ENCODE peak calls at places on chromosomes 1 and 21, in nine cellular contexts. U, H, X, F, B, M, A, C and V are unnamed samples.

GRCh38 chr1:9413143-9413876 is 120.6 kb downstream of the SPSB1 start:
- DNase-seq in A (peak), F (peak), M (peak), X (peak), C (peak), H (peak), U (peak), B (no peak), V (peak)

GRCh38 chr1:19010995-19011696 is 54.7 kb upstream of the IFFO2 start:
- DNase-seq in U (peak), M (no peak), H (peak), B (peak), A (peak), X (peak), C (peak), F (peak), V (peak)

GRCh38 chr21:45011911-45012660 is 62.3 kb upstream of the ADARB1 start:
- DNase-seq in C (peak), B (peak), U (peak), F (peak), M (no peak), A (no peak), X (peak), H (peak), V (peak)

GRCh38 chr1:103284270-103284669 is 175.9 kb upstream of the COL11A1 start:
- DNase-seq in X (no peak), F (no peak), M (no peak), H (peak), U (peak), B (no peak), C (no peak), A (no peak), V (peak)

GRCh38 chr1:7329868-7330615 is 441.1 kb upstream of the VAMP3 start:
- DNase-seq in U (no peak), M (no peak), B (no peak), C (no peak), A (no peak), X (no peak), F (no peak), H (no peak), V (no peak)

GRCh38 chr1:188240772-188241406 is 1412.1 kb downstream of the PLA2G4A start:
- DNase-seq in A (no peak), F (no peak), U (no peak), X (no peak), H (no peak), B (no peak), M (no peak), C (no peak), V (no peak)

GRCh38 chr1:181239086-181239485 is 150.6 kb downstream of the IER5 start:
- DNase-seq in M (no peak), C (no peak), H (no peak), A (no peak), U (no peak), F (no peak), B (no peak), X (no peak), V (no peak)

GRCh38 chr1:29933110-29933509 is 696.8 kb downstream of the PTPRU start:
- DNase-seq in C (no peak), U (no peak), M (no peak), B (no peak), A (no peak), F (no peak), H (no peak), X (no peak), V (no peak)

GRCh38 chr1:235513495-235514366 is 9.5 kb upstream of the B3GALNT2 start:
- DNase-seq in C (peak), A (peak), F (peak), U (peak), H (peak), M (peak), X (peak), B (no peak), V (peak)

GRCh38 chr1:70290248-70290647 is 64.3 kb downstream of the ANKRD13C start:
- DNase-seq in M (no peak), B (no peak), X (no peak), U (peak), F (peak), H (peak), C (peak), A (no peak), V (peak)

GRCh38 chr1:113657556-113658063 is 101.7 kb downstream of the PHTF1 start:
- DNase-seq in M (no peak), A (no peak), F (no peak), U (no peak), H (no peak), C (peak), B (no peak), X (no peak), V (no peak)

GRCh38 chr1:172040466-172040865 is 199.2 kb downstream of the DNM3 start:
- DNase-seq in X (peak), C (peak), M (no peak), B (peak), F (peak), U (peak), H (peak), A (no peak), V (peak)

GRCh38 chr1:98075626-98076025 is 154.8 kb upstream of the DPYD start:
- DNase-seq in M (no peak), B (no peak), A (no peak), H (no peak), F (no peak), U (no peak), X (no peak), C (no peak), V (no peak)

GRCh38 chr1:221716713-221717490 is 25.0 kb downstream of the DUSP10 start:
- DNase-seq in F (no peak), U (no peak), C (no peak), X (no peak), M (no peak), A (peak), H (no peak), B (no peak), V (no peak)

GRCh38 chr1:222263791-222264190 is 284.1 kb downstream of the HHIPL2 start:
- DNase-seq in F (no peak), C (no peak), X (no peak), M (no peak), B (no peak), A (no peak), H (no peak), U (peak), V (no peak)

GRCh38 chr1:170675825-170676224 is 11.9 kb downstream of the PRRX1 start:
- DNase-seq in A (no peak), F (no peak), M (no peak), C (no peak), X (no peak), H (no peak), U (no peak), B (no peak), V (no peak)

GRCh38 chr1:67682659-67683197 is 2.3 kb upstream of the GADD45A start:
- DNase-seq in C (peak), H (peak), X (no peak), F (peak), A (no peak), M (no peak), U (peak), B (peak), V (peak)

GRCh38 chr1:100622037-100622436 is 84.1 kb downstream of the GPR88 start:
- DNase-seq in M (no peak), H (peak), B (peak), A (no peak), F (peak), U (peak), X (peak), C (peak), V (peak)

GRCh38 chr1:90936731-90937130 is 85.1 kb downstream of the ZNF644 start:
- DNase-seq in F (no peak), U (no peak), C (no peak), B (no peak), H (no peak), X (no peak), M (no peak), A (no peak), V (no peak)

GRCh38 chr1:100400332-100400933 is 48.1 kb downstream of the CDC14A start:
- DNase-seq in M (peak), X (peak), F (no peak), C (peak), B (no peak), U (no peak), H (peak), A (peak), V (no peak)

GRCh38 chr1:117610036-117610435 is 4.2 kb downstream of the TENT5C start:
- DNase-seq in M (no peak), C (no peak), B (no peak), F (no peak), U (no peak), A (no peak), X (no peak), H (no peak), V (no peak)

GRCh38 chr1:156523801-156524480 is 23.4 kb upstream of the MEF2D start:
- DNase-seq in U (no peak), F (no peak), C (no peak), M (no peak), A (peak), X (no peak), B (no peak), H (no peak), V (no peak)

GRCh38 chr1:156524985-156525590 is 24.5 kb upstream of the MEF2D start:
- DNase-seq in M (no peak), U (no peak), A (no peak), F (no peak), X (no peak), C (no peak), B (no peak), H (no peak), V (no peak)

GRCh38 chr1:156527584-156527983 is 27.0 kb upstream of the MEF2D start:
- DNase-seq in X (no peak), M (no peak), A (no peak), H (no peak), B (no peak), U (no peak), C (no peak), F (no peak), V (no peak)

GRCh38 chr1:156524481-156524869 is 23.9 kb upstream of the MEF2D start:
- DNase-seq in C (no peak), M (no peak), B (no peak), U (no peak), H (no peak), X (no peak), A (peak), F (no peak), V (no peak)

DNA sequence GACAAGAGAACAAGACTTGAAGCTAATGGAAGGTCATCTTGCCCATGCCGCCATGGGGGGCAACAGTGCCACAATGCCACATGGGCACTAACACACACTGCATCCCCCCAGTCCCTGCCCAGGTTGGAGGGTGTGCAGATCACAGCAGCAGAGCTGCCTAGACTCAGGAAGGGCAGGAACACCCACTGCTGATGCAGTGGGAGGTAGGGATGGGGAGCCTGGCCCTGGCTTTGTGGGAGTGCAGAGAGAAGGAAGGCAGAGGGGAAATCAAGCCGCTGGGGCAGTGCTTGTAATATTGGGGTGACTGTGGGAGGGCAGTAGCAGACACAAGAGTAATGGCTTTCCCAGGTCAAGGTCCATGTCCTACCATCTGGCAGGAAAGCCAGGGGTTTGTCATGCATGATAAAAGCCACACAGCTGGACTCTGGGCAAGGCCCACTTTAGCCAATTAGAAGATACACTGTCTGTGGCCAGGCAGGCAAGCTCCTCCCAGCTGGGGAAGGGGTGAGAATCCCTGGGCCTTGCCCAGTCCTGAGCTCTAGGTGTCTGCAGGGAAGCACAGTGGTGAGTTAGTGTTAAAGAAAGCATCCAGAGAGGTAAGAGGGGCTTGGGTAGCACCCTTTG is 25.4 kb upstream of the MEF2D start:
- DNase-seq in F (no peak), B (no peak), C (no peak), U (no peak), M (no peak), A (no peak), X (no peak), H (no peak), V (no peak)
- H3K4me3 ChIP-seq in F (no peak), B (no peak), C (no peak), U (no peak), M (no peak), A (no peak), X (no peak), H (no peak), V (no peak)

GRCh38 chr1:54356680-54357147 is 49.5 kb downstream of the SSBP3 start:
- DNase-seq in X (no peak), M (no peak), C (no peak), F (no peak), A (peak), U (no peak), H (no peak), B (no peak), V (no peak)
- H3K4me3 ChIP-seq in X (no peak), M (no peak), C (no peak), F (no peak), A (no peak), U (no peak), H (no peak), B (no peak), V (no peak)

GRCh38 chr1:153534226-153534932 is 1.4 kb downstream of the S100A6 start:
- DNase-seq in C (no peak), F (no peak), B (no peak), H (no peak), M (no peak), X (no peak), U (peak), A (no peak), V (peak)
- H3K4me3 ChIP-seq in C (peak), F (peak), B (peak), H (peak), M (peak), X (peak), U (peak), A (no peak), V (peak)

GRCh38 chr21:17455451-17455850 is 57.4 kb upstream of the CXADR start:
- DNase-seq in M (no peak), A (no peak), U (no peak), F (no peak), X (no peak), H (no peak), C (no peak), B (no peak), V (no peak)
- H3K4me3 ChIP-seq in M (no peak), A (no peak), U (no peak), F (no peak), X (no peak), H (no peak), C (no peak), B (no peak), V (no peak)

DNA sequence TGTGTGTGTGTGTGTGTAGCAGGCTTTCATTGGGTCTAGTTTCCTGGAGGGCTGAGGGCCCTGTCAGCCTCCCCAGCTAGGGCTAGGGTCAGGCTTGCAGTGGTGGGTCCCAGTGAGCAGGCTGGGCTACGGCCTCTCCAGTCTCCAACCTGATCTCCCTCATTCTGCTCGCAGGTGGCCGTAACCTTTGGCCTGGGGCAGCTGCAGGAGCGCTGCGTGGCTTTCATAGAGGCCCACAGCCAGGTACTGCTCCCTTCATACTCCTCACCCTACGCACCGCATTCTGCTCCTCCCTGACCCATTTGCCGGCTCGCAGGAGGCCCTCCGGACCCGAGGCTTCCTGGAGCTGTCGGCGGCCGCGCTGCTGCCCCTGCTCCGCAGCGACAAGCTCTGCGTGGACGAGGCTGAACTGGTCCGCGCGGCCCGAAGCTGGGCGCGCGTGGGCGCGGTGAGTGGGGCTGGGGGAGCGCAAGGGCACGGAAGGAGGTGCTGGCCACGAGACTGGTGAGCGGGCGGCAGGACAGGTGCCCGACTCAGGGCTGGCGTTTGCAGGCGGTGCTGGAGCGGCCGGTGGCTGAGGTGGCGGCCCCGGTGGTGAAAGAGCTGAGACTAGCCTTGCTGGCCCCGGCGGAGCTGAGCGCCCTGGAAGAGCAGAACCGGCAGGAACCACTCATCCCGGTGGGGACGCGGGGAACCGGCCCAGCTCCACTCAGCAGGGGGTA is 4.7 kb downstream of the BTBD19 start:
- DNase-seq in H (no peak), M (no peak), B (no peak), A (no peak), F (no peak), C (no peak), U (no peak), X (no peak), V (no peak)
- H3K4me3 ChIP-seq in H (no peak), M (peak), B (peak), A (no peak), F (no peak), C (no peak), U (no peak), X (peak), V (peak)

GRCh38 chr1:151012684-151013471 is 4.6 kb downstream of the PRUNE1 start:
- DNase-seq in A (no peak), H (peak), U (no peak), F (no peak), M (no peak), B (no peak), C (no peak), X (no peak), V (no peak)
- H3K4me3 ChIP-seq in A (no peak), H (no peak), U (no peak), F (no peak), M (no peak), B (no peak), C (no peak), X (no peak), V (no peak)

GRCh38 chr1:26020941-26021646 is 481 bp upstream of the EXTL1 start:
- DNase-seq in X (no peak), U (peak), A (no peak), F (no peak), H (no peak), C (no peak), B (no peak), M (no peak), V (no peak)

GRCh38 chr1:26022404-26022779 is 817 bp downstream of the EXTL1 start:
- DNase-seq in C (no peak), B (no peak), H (no peak), M (no peak), F (no peak), A (no peak), U (no peak), X (no peak), V (no peak)

GRCh38 chr1:26019641-26020315 is 1.8 kb upstream of the EXTL1 start:
- DNase-seq in F (peak), M (no peak), U (peak), H (no peak), B (peak), X (no peak), A (no peak), C (no peak), V (peak)

GRCh38 chr1:26021647-26022403 is at the start of gene EXTL1:
- DNase-seq in M (peak), U (peak), X (no peak), C (peak), B (no peak), H (no peak), F (no peak), A (no peak), V (peak)

GRCh38 chr1:26020390-26020789 is 1.2 kb upstream of the EXTL1 start:
- DNase-seq in H (peak), B (no peak), X (no peak), C (no peak), A (no peak), M (peak), F (peak), U (peak), V (no peak)
- H3K4me3 ChIP-seq in H (no peak), B (no peak), X (no peak), C (no peak), A (no peak), M (peak), F (no peak), U (no peak), V (no peak)

GRCh38 chr1:16018308-16018707 is 465 bp upstream of the HSPB7 start:
- DNase-seq in H (peak), U (no peak), A (no peak), C (no peak), X (no peak), M (no peak), B (no peak), F (no peak), V (no peak)

GRCh38 chr1:16018749-16019515 is 1.1 kb upstream of the HSPB7 start:
- DNase-seq in H (no peak), B (no peak), M (no peak), F (no peak), C (no peak), A (no peak), X (no peak), U (no peak), V (no peak)

GRCh38 chr1:16015960-16016901 is 1.6 kb downstream of the HSPB7 start:
- DNase-seq in M (no peak), A (no peak), C (no peak), F (no peak), X (no peak), U (no peak), B (no peak), H (no peak), V (no peak)

GRCh38 chr1:16017076-16017460 is 775 bp downstream of the HSPB7 start:
- DNase-seq in F (no peak), X (no peak), M (no peak), H (no peak), U (no peak), C (no peak), A (no peak), B (no peak), V (no peak)

GRCh38 chr1:16017461-16018303 is at the start of gene HSPB7:
- DNase-seq in C (no peak), U (peak), A (peak), B (peak), X (no peak), F (peak), H (peak), M (peak), V (peak)
- H3K4me3 ChIP-seq in C (no peak), U (no peak), A (no peak), B (peak), X (no peak), F (peak), H (no peak), M (peak), V (no peak)

GRCh38 chr1:31458287-31458896 is 45.4 kb downstream of the SERINC2 start:
- DNase-seq in M (no peak), A (no peak), H (no peak), U (no peak), F (no peak), C (no peak), X (no peak), B (no peak), V (no peak)
- H3K4me3 ChIP-seq in M (no peak), A (no peak), H (no peak), U (no peak), F (no peak), C (no peak), X (no peak), B (no peak), V (no peak)